ENCODE peak calls at places on chromosome X, in five cellular contexts. M is fibroblast of lung, L is HepG2, B is IMR-90, W is PC-9. O is an unnamed sample. For H3K27me3 and H4K20me1, the result is how much of the 10 kb centered on the place peaks cover.

GRCh38 chrX:139929876-139930275 is 3.0 kb downstream of the ATP11C start:
- DNase-seq in M (no peak), L (peak), B (no peak), W (no peak), O (no peak)

GRCh38 chrX:21657318-21658151 is 595 bp downstream of the KLHL34 start:
- DNase-seq in M (no peak), L (no peak), B (no peak), W (no peak), O (no peak)

GRCh38 chrX:150513564-150513963 is 54.9 kb upstream of the MTM1 start:
- DNase-seq in M (peak), L (no peak), B (no peak), W (no peak), O (no peak)

GRCh38 chrX:10381218-10381617 is 224.4 kb downstream of the CLCN4 start:
- DNase-seq in M (no peak), L (no peak), B (no peak), W (no peak), O (no peak)

GRCh38 chrX:69128573-69128972 is 36.7 kb downstream of the PJA1 start:
- DNase-seq in M (no peak), L (no peak), B (no peak), W (no peak), O (no peak)

GRCh38 chrX:4572652-4573051 is 859.2 kb upstream of the PRKX start:
- DNase-seq in M (no peak), L (no peak), B (no peak), W (no peak), O (no peak)

GRCh38 chrX:6311540-6311939 is 82.9 kb upstream of the NLGN4X start:
- DNase-seq in M (no peak), L (no peak), B (no peak), W (no peak), O (no peak)

GRCh38 chrX:35562395-35562794 is 235.7 kb upstream of the MAGEB16 start:
- DNase-seq in M (no peak), L (no peak), B (no peak), W (no peak), O (no peak)

GRCh38 chrX:45502396-45502795 is 301.7 kb upstream of the DIPK2B start:
- DNase-seq in M (no peak), L (peak), B (no peak), W (no peak), O (no peak)

GRCh38 chrX:113059714-113060113 is 219.1 kb upstream of the AMOT start:
- DNase-seq in M (no peak), L (no peak), B (no peak), W (no peak), O (peak)

GRCh38 chrX:115023811-115024210 is 6.4 kb upstream of the IL13RA2 start:
- DNase-seq in M (no peak), L (no peak), B (no peak), W (no peak), O (no peak)

GRCh38 chrX:140701480-140701879 is 8.1 kb upstream of the LINC00632 start:
- DNase-seq in M (peak), L (no peak), B (peak), W (no peak), O (peak)

GRCh38 chrX:29941292-29941691 is 274.1 kb upstream of the MAGEB2 start:
- DNase-seq in M (peak), L (peak), B (peak), W (no peak), O (peak)

GRCh38 chrX:109774706-109775105 is 41.6 kb upstream of the ACSL4 start:
- DNase-seq in M (peak), L (peak), B (peak), W (no peak), O (no peak)

GRCh38 chrX:13741695-13742094 is 7.1 kb downstream of the OFD1 start:
- DNase-seq in M (no peak), L (no peak), B (no peak), W (no peak), O (no peak)

GRCh38 chrX:154321152-154321551 is 25.6 kb downstream of the TKTL1 start:
- DNase-seq in M (no peak), L (no peak), B (no peak), W (no peak), O (no peak)
- H3K27me3 ChIP-seq in M (under half), L (under half), B (under half), W (under half), O (under half)

GRCh38 chrX:312621-313331 is 5.8 kb downstream of the GTPBP6 start:
- DNase-seq in M (no peak), L (no peak), B (no peak), W (no peak), O (no peak)
- H4K20me1 ChIP-seq in M (under half), L (under half), B (under half), W (under half), O (under half)

GRCh38 chrX:20653070-20653469 is 386.4 kb upstream of the RPS6KA3 start:
- DNase-seq in M (no peak), L (no peak), B (no peak), W (no peak), O (no peak)

GRCh38 chrX:20654596-20655106 is 387.9 kb upstream of the RPS6KA3 start:
- DNase-seq in M (no peak), L (no peak), B (no peak), W (no peak), O (no peak)
- TF ChIP-seq CTCF in M (no peak), L (no peak), B (no peak), W (no peak), O (no peak)

DNA sequence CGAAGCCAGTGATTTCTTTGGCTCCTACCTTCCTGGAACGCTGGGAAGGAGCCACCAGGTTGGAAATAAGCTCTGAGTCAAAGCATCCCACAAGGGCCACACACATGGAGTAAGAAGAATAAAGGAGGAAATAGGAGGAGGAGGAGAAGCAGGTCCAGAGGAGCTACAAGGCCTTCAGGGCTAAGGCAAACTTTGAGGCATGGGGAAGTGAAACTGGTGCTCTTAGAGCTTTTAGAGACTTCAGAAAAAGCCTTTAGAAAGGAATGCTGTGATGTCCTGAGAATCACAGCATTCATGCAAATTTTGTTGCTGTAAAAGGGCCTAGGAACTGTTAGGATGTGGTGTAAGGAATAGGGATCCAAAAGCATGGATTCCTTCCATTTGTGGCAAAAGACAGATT is 135.9 kb upstream of the ARHGEF9 start:
- DNase-seq in M (no peak), L (no peak), B (no peak), W (no peak), O (no peak)
- H3K27me3 ChIP-seq in M (under half), L (under half), B (under half), W (under half), O (under half)

DNA sequence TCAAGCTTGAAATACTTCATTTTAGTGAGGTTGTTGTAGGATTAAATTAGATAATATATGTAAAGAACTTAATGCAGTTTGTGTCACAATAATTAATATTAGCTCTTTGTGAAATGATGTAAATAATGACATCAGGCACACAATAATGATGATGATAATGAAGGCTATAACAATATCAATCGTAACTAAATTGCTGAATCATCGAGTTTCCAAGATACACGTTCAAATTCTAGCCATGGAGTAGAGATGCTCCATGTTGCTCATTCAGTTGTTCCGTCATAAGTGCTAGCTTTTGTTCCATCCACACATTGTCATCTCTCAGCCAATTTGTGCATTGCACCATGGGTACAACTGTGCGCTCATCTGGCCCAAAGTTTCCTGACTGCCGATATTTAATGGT is 83.1 kb downstream of the CPXCR1 start:
- DNase-seq in M (no peak), L (no peak), B (no peak), W (no peak), O (no peak)
- H4K20me1 ChIP-seq in M (under half), L (under half), B (under half), W (under half), O (under half)

DNA sequence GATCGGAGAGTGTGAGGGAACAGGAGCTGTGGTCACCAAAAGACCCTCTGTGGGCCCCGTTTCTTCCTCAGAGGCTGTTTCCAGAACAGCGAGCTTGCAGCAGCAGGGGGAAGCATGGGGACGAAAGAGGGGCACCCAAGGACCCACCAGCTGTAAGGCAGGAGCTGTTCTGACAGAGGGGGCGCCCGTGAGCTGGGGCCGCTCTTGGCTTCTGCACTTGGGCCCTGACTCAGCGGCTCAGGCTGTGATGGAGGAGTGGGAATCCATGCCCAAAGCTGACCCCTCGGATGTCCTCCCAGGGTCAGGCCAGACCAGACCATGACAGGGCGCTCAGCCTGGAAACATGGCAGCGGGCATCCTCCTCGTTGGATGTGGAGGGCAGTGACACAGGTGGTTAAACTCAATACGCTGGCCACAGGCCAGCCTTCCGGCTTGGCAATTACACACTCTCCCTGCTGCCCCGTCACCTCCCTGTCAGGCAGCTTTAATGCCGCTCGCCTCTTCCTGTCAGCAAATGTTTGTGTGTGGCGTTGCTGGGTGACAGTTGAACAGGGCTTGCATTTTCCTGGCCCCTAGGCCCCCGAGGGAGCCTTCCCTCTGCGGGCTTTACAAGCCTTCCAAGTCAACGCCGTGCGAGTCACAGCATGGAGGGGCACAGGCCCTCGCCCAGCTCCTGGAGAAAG is 620.2 kb downstream of the BCOR start:
- DNase-seq in M (peak), L (no peak), B (no peak), W (no peak), O (peak)
- TF ChIP-seq CTCF in M (no peak), L (peak), B (no peak), W (no peak), O (peak)

O was measured in hepatocyte.